ENCODE peak calls at places on chromosomes 6 and 20, in four cellular contexts. One of them, this sample, is unnamed.

GRCh38 chr6:131756039-131756438 is 45.2 kb upstream of the CTAGE9 start:
- DNase-seq in IMR-90: no peak
- DNase-seq in H1: no peak
- DNase-seq in H9: no peak
- DNase-seq in this sample: no peak

GRCh38 chr20:2817891-2818595 is 1.9 kb downstream of the TMEM239 start:
- DNase-seq in IMR-90: no peak
- DNase-seq in H1: no peak
- DNase-seq in H9: no peak
- DNase-seq in this sample: no peak

GRCh38 chr6:103183831-103184411 is 1675.8 kb downstream of the HACE1 start:
- DNase-seq in IMR-90: no peak
- DNase-seq in H1: peak
- DNase-seq in H9: peak
- DNase-seq in this sample: peak

GRCh38 chr20:326645-327031 is 1.3 kb downstream of the SOX12 start:
- DNase-seq in IMR-90: no peak
- DNase-seq in H1: no peak
- DNase-seq in H9: no peak
- DNase-seq in this sample: peak

GRCh38 chr6:42766163-42766670 is 15.6 kb upstream of the BICRAL start:
- DNase-seq in IMR-90: peak
- DNase-seq in H1: no peak
- DNase-seq in H9: no peak
- DNase-seq in this sample: no peak

GRCh38 chr6:68834561-68834960 is 199.5 kb downstream of the ADGRB3 start:
- DNase-seq in IMR-90: no peak
- DNase-seq in H1: no peak
- DNase-seq in H9: no peak
- DNase-seq in this sample: no peak

GRCh38 chr6:150395388-150396009 is 26.7 kb downstream of the IYD start:
- DNase-seq in IMR-90: peak
- DNase-seq in H1: peak
- DNase-seq in H9: peak
- DNase-seq in this sample: peak

GRCh38 chr20:13995841-13996240 is 525 bp downstream of the MACROD2 start:
- DNase-seq in IMR-90: no peak
- DNase-seq in H1: no peak
- DNase-seq in H9: peak
- DNase-seq in this sample: no peak

GRCh38 chr20:12984069-12984765 is 24.6 kb upstream of the SPTLC3 start:
- DNase-seq in IMR-90: no peak
- DNase-seq in H1: no peak
- DNase-seq in H9: no peak
- DNase-seq in this sample: no peak

GRCh38 chr6:166419268-166419667 is 36.5 kb upstream of the MPC1 start:
- DNase-seq in IMR-90: peak
- DNase-seq in H1: no peak
- DNase-seq in H9: no peak
- DNase-seq in this sample: no peak

GRCh38 chr6:132298344-132298949 is 102.8 kb downstream of the MOXD1 start:
- DNase-seq in IMR-90: peak
- DNase-seq in H1: no peak
- DNase-seq in H9: peak
- DNase-seq in this sample: no peak

GRCh38 chr20:57941121-57941522 is 231.3 kb upstream of the PMEPA1 start:
- DNase-seq in IMR-90: no peak
- DNase-seq in H1: no peak
- DNase-seq in H9: no peak
- DNase-seq in this sample: no peak

GRCh38 chr6:90098025-90098474 is 198.6 kb downstream of the BACH2 start:
- DNase-seq in IMR-90: peak
- DNase-seq in H1: no peak
- DNase-seq in H9: no peak
- DNase-seq in this sample: no peak

GRCh38 chr6:30263734-30264133 is 50.5 kb upstream of the TRIM26 start:
- DNase-seq in IMR-90: peak
- DNase-seq in H1: no peak
- DNase-seq in H9: no peak
- DNase-seq in this sample: no peak

GRCh38 chr6:24223131-24223715 is 97.2 kb downstream of the NRSN1 start:
- DNase-seq in IMR-90: no peak
- DNase-seq in H1: no peak
- DNase-seq in H9: no peak
- DNase-seq in this sample: no peak

GRCh38 chr6:36289281-36290018 is 19.6 kb downstream of the PNPLA1 start:
- DNase-seq in IMR-90: no peak
- DNase-seq in H1: no peak
- DNase-seq in H9: peak
- DNase-seq in this sample: no peak

GRCh38 chr6:36642913-36643817 is 35.3 kb upstream of the CDKN1A start:
- DNase-seq in IMR-90: peak
- DNase-seq in H1: no peak
- DNase-seq in H9: no peak
- DNase-seq in this sample: no peak

GRCh38 chr6:85490516-85491248 is 40.8 kb downstream of the NT5E start:
- DNase-seq in IMR-90: peak
- DNase-seq in H1: no peak
- DNase-seq in H9: no peak
- DNase-seq in this sample: no peak

GRCh38 chr6:138815797-138816528 is 20.1 kb downstream of the ECT2L start:
- DNase-seq in IMR-90: peak
- DNase-seq in H1: no peak
- DNase-seq in H9: no peak
- DNase-seq in this sample: peak

GRCh38 chr6:142359271-142359960 is 57.6 kb downstream of the ADGRG6 start:
- DNase-seq in IMR-90: no peak
- DNase-seq in H1: no peak
- DNase-seq in H9: no peak
- DNase-seq in this sample: no peak

GRCh38 chr6:105616521-105616920 is 213.6 kb upstream of the PREP start:
- DNase-seq in IMR-90: no peak
- DNase-seq in H1: no peak
- DNase-seq in H9: no peak
- DNase-seq in this sample: no peak

GRCh38 chr20:7490288-7490687 is 450.0 kb downstream of the HAO1 start:
- DNase-seq in IMR-90: no peak
- DNase-seq in H1: no peak
- DNase-seq in H9: no peak
- DNase-seq in this sample: no peak

GRCh38 chr6:49550413-49551125 is at the start of gene C6orf141:
- DNase-seq in IMR-90: no peak
- DNase-seq in H1: peak
- DNase-seq in H9: peak
- DNase-seq in this sample: peak

GRCh38 chr6:87907521-87907920 is 140.1 kb upstream of the SPACA1 start:
- DNase-seq in IMR-90: peak
- DNase-seq in H1: no peak
- DNase-seq in H9: no peak
- DNase-seq in this sample: no peak

GRCh38 chr20:50521221-50521642 is 11.0 kb downstream of the PTPN1 start:
- DNase-seq in IMR-90: no peak
- DNase-seq in H1: no peak
- DNase-seq in H9: no peak
- DNase-seq in this sample: no peak

GRCh38 chr6:105601541-105602174 is 198.8 kb upstream of the PREP start:
- DNase-seq in IMR-90: peak
- DNase-seq in H1: no peak
- DNase-seq in H9: no peak
- DNase-seq in this sample: no peak

GRCh38 chr6:133951881-133952814 is 876 bp upstream of the TBPL1 start:
- DNase-seq in IMR-90: peak
- DNase-seq in H1: no peak
- DNase-seq in H9: peak
- DNase-seq in this sample: peak

GRCh38 chr20:62117658-62118057 is 4.6 kb upstream of the LSM14B start:
- DNase-seq in IMR-90: no peak
- DNase-seq in H1: no peak
- DNase-seq in H9: no peak
- DNase-seq in this sample: no peak

GRCh38 chr6:143632894-143633293 is 44.9 kb upstream of the PHACTR2 start:
- DNase-seq in IMR-90: no peak
- DNase-seq in H1: no peak
- DNase-seq in H9: no peak
- DNase-seq in this sample: no peak

GRCh38 chr20:51463998-51464397 is 78.5 kb downstream of the NFATC2 start:
- DNase-seq in IMR-90: no peak
- DNase-seq in H1: no peak
- DNase-seq in H9: no peak
- DNase-seq in this sample: no peak

GRCh38 chr20:58133020-58133419 is 95.4 kb downstream of the ANKRD60 start:
- DNase-seq in IMR-90: no peak
- DNase-seq in H1: no peak
- DNase-seq in H9: peak
- DNase-seq in this sample: no peak

GRCh38 chr6:143176090-143177021 is 115.7 kb downstream of the AIG1 start:
- DNase-seq in IMR-90: peak
- DNase-seq in H1: no peak
- DNase-seq in H9: peak
- DNase-seq in this sample: no peak

GRCh38 chr20:37347347-37347823 is 1.4 kb downstream of the SRC start:
- DNase-seq in IMR-90: no peak
- DNase-seq in H1: no peak
- DNase-seq in H9: no peak
- DNase-seq in this sample: no peak
- H4K91ac ChIP-seq in IMR-90: no peak
- H4K91ac ChIP-seq in H1: no peak
- H4K91ac ChIP-seq in H9: no peak
- H4K91ac ChIP-seq in this sample: no peak

GRCh38 chr6:104572901-104573300 is 286.8 kb downstream of the HACE1 start:
- DNase-seq in IMR-90: no peak
- DNase-seq in H1: no peak
- DNase-seq in H9: no peak
- DNase-seq in this sample: no peak

GRCh38 chr6:104574135-104574750 is 285.5 kb downstream of the HACE1 start:
- DNase-seq in IMR-90: no peak
- DNase-seq in H1: no peak
- DNase-seq in H9: no peak
- DNase-seq in this sample: no peak

GRCh38 chr6:104575536-104575935 is 284.2 kb downstream of the HACE1 start:
- DNase-seq in IMR-90: no peak
- DNase-seq in H1: no peak
- DNase-seq in H9: no peak
- DNase-seq in this sample: no peak

GRCh38 chr6:104573372-104573771 is 286.3 kb downstream of the HACE1 start:
- DNase-seq in IMR-90: no peak
- DNase-seq in H1: no peak
- DNase-seq in H9: no peak
- DNase-seq in this sample: no peak
- H2AK5ac ChIP-seq in IMR-90: no peak
- H2AK5ac ChIP-seq in H1: no peak
- H2AK5ac ChIP-seq in H9: no peak
- H2AK5ac ChIP-seq in this sample: no peak

GRCh38 chr6:155311583-155311982 is 2.7 kb downstream of the TFB1M start:
- DNase-seq in IMR-90: no peak
- DNase-seq in H1: no peak
- DNase-seq in H9: no peak
- DNase-seq in this sample: no peak

GRCh38 chr6:155311076-155311475 is 3.2 kb downstream of the TFB1M start:
- DNase-seq in IMR-90: peak
- DNase-seq in H1: no peak
- DNase-seq in H9: no peak
- DNase-seq in this sample: no peak

GRCh38 chr6:155306958-155307357 is 7.3 kb downstream of the TFB1M start:
- DNase-seq in IMR-90: no peak
- DNase-seq in H1: no peak
- DNase-seq in H9: no peak
- DNase-seq in this sample: no peak

GRCh38 chr6:155310596-155310995 is 3.7 kb downstream of the TFB1M start:
- DNase-seq in IMR-90: peak
- DNase-seq in H1: no peak
- DNase-seq in H9: no peak
- DNase-seq in this sample: no peak

DNA sequence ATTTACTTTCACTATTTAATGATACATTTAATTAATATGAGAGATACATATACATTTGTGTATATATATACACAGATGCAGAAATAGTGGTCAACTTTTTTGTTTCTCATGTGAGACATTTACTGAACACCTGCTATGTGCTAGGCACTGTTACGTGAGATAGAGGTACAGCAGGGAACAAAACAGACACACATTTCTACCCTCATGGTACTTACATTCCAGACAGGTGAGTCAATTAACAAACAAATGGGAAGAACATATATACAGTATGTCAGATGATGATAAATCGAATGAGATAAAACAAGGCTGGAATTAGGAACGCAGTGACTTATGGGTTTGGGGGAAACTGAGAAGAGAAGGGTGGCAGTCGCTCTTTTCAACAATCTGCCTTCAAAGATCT is 5.1 kb downstream of the TFB1M start:
- DNase-seq in IMR-90: peak
- DNase-seq in H1: no peak
- DNase-seq in H9: no peak
- DNase-seq in this sample: no peak
- H3K4me2 ChIP-seq in IMR-90: no peak
- H3K4me2 ChIP-seq in H1: no peak
- H3K4me2 ChIP-seq in H9: no peak
- H3K4me2 ChIP-seq in this sample: no peak

GRCh38 chr20:25225642-25226432 is 22.0 kb upstream of the PYGB start:
- DNase-seq in IMR-90: no peak
- DNase-seq in H1: no peak
- DNase-seq in H9: no peak
- DNase-seq in this sample: no peak
- H4K91ac ChIP-seq in IMR-90: no peak
- H4K91ac ChIP-seq in H1: no peak
- H4K91ac ChIP-seq in H9: no peak
- H4K91ac ChIP-seq in this sample: no peak